ENCODE peak calls at places on chromosomes 16 and 17, in five cellular contexts. J, G, X, D and Z are unnamed samples. For H3K9me3, the result is how much of the 10 kb centered on the place peaks cover.

GRCh38 chr17:59479141-59479540 is 86.3 kb upstream of the DHX40 start:
- DNase-seq in J (no peak), G (no peak), X (no peak), D (no peak), Z (no peak)

GRCh38 chr16:83272201-83272600 is 535.6 kb upstream of the HSBP1 start:
- DNase-seq in J (no peak), G (no peak), X (no peak), D (no peak), Z (no peak)

GRCh38 chr17:17508019-17508535 is 11.9 kb upstream of the RASD1 start:
- DNase-seq in J (no peak), G (no peak), X (peak), D (no peak), Z (peak)

GRCh38 chr17:17812211-17813054 is 24.4 kb downstream of the SREBF1 start:
- DNase-seq in J (peak), G (peak), X (peak), D (peak), Z (peak)

GRCh38 chr17:32596666-32597065 is 109.9 kb downstream of the CDK5R1 start:
- DNase-seq in J (no peak), G (no peak), X (no peak), D (no peak), Z (no peak)

GRCh38 chr17:57002904-57003303 is 25.0 kb downstream of the SCPEP1 start:
- DNase-seq in J (no peak), G (no peak), X (no peak), D (no peak), Z (no peak)

GRCh38 chr17:37488607-37489196 is 989 bp upstream of the DUSP14 start:
- DNase-seq in J (peak), G (peak), X (peak), D (no peak), Z (peak)

GRCh38 chr17:48756816-48757215 is 28.3 kb upstream of the HOXB13 start:
- DNase-seq in J (no peak), G (no peak), X (no peak), D (no peak), Z (no peak)

GRCh38 chr16:84484579-84485254 is 19.7 kb downstream of the MEAK7 start:
- DNase-seq in J (peak), G (peak), X (peak), D (no peak), Z (no peak)

GRCh38 chr16:82345318-82345717 is 175.3 kb upstream of the MPHOSPH6 start:
- DNase-seq in J (no peak), G (no peak), X (no peak), D (no peak), Z (no peak)

GRCh38 chr16:5016967-5017677 is 16.6 kb downstream of the NAGPA start:
- DNase-seq in J (no peak), G (no peak), X (no peak), D (no peak), Z (no peak)
- H3K9me3 ChIP-seq in J (under half), G (under half), X (under half), D (under half), Z (under half)

DNA sequence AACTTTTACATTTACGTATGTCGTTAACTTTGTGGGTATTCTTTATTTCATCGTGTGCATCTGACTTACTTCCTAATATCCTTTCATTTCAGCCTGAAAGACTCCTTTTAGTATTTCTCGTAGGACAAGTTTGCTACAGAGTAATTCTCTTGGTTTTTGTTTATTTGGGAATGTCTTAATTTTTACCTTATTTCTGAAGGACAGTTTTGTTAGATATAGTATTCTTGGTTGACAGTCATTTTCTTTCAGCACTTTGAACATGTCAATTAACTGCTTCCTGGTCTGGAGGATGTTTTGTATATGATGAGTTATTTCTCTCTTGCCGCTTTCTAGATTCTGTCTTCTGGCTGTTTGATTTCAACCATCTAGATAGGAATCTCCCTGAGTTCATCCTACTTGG is 109.2 kb upstream of the NACA2 start:
- DNase-seq in J (no peak), G (no peak), X (no peak), D (no peak), Z (no peak)
- H3K9me3 ChIP-seq in J (under half), G (half or more), X (under half), D (under half), Z (under half)

GRCh38 chr17:22233382-22233781 is 541.1 kb downstream of the KCNJ18 start:
- DNase-seq in J (no peak), G (no peak), X (no peak), D (no peak), Z (no peak)
- H3K9me3 ChIP-seq in J (under half), G (under half), X (under half), D (under half), Z (under half)

GRCh38 chr16:75172578-75172977 is 24.3 kb downstream of the ZFP1 start:
- DNase-seq in J (no peak), G (no peak), X (no peak), D (no peak), Z (no peak)
- H3K9me3 ChIP-seq in J (under half), G (half or more), X (under half), D (under half), Z (under half)

GRCh38 chr17:69999253-69999652 is 75.8 kb upstream of the KCNJ16 start:
- DNase-seq in J (no peak), G (no peak), X (no peak), D (no peak), Z (no peak)
- H3K9me3 ChIP-seq in J (under half), G (under half), X (under half), D (under half), Z (under half)

DNA sequence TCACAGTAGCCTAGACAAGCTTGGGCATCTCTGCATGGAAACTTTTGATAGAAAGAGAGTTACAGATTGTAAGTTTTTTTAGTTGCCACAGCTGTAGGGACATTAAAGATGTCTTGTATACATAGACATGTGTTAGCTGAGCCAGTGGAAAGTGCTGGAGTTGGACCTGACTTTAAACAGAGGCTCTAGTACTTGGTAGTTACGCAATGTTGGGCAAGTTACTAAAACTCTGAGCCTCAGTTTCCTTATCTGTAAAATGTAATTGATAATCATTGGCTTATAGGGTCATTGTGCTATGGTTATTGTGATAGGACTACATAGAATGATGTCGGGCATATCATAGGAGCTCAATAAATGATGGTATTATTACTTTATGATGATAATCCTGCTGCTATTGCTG is 225.8 kb upstream of the CPHXL start:
- DNase-seq in J (no peak), G (no peak), X (no peak), D (no peak), Z (no peak)
- H3K9me3 ChIP-seq in J (under half), G (under half), X (under half), D (under half), Z (under half)